ENCODE peak calls at places on chromosomes 13 and 19, in eight cellular contexts. C is substantia nigra; M is effector CD4-positive, alpha-beta T cell; S is activated T-helper 1 cell treated with Interleukin-2 at 50 U/mL for 16 hours; U is cardiac fibroblast; X is GM12864; D is stimulated activated CD4-positive, alpha-beta T cell treated with anti-CD3 and anti-CD28 coated beads, Interleukin-1b, Interleukin-23, amount 100 ng/mL, for 24 hours; L is posterior vena cava. G is an unnamed sample.

GRCh38 chr19:42088471-42089190 is 12.7 kb downstream of the ZNF574 start:
- DNase-seq in C (no peak), M (no peak), S (no peak), U (peak), X (no peak), D (no peak), L (no peak), G (no peak)

GRCh38 chr13:35675651-35676050 is 199.2 kb upstream of the MAB21L1 start:
- DNase-seq in C (no peak), M (no peak), S (no peak), U (no peak), X (no peak), D (no peak), L (no peak), G (no peak)

GRCh38 chr13:59776924-59777690 is 386.6 kb downstream of the DIAPH3 start:
- DNase-seq in C (no peak), M (no peak), S (no peak), U (peak), X (no peak), D (no peak), L (no peak), G (no peak)

GRCh38 chr13:39130298-39130697 is 92.0 kb downstream of the NHLRC3 start:
- DNase-seq in C (no peak), M (no peak), S (no peak), U (no peak), X (no peak), D (no peak), L (no peak), G (no peak)

GRCh38 chr13:73366241-73366640 is 307.4 kb downstream of the KLF5 start:
- DNase-seq in C (no peak), M (no peak), S (no peak), U (no peak), X (no peak), D (no peak), L (no peak), G (no peak)

GRCh38 chr13:59318320-59318930 is 845.3 kb downstream of the DIAPH3 start:
- DNase-seq in C (peak), M (peak), S (no peak), U (peak), X (peak), D (peak), L (peak), G (peak)

GRCh38 chr19:55179570-55180484 is at the start of gene SYT5:
- DNase-seq in C (no peak), M (peak), S (peak), U (peak), X (no peak), D (no peak), L (no peak), G (no peak)

GRCh38 chr13:53064721-53065120 is 36.1 kb downstream of the OLFM4 start:
- DNase-seq in C (no peak), M (no peak), S (no peak), U (no peak), X (no peak), D (no peak), L (no peak), G (no peak)

GRCh38 chr13:37481005-37481857 is 117.3 kb downstream of the POSTN start:
- DNase-seq in C (no peak), M (no peak), S (no peak), U (peak), X (no peak), D (no peak), L (no peak), G (no peak)

GRCh38 chr13:49374585-49375290 is 69.1 kb downstream of the CAB39L start:
- DNase-seq in C (no peak), M (no peak), S (no peak), U (peak), X (no peak), D (no peak), L (no peak), G (no peak)

GRCh38 chr13:94417294-94417693 is 62.2 kb downstream of the DCT start:
- DNase-seq in C (no peak), M (no peak), S (no peak), U (no peak), X (no peak), D (no peak), L (no peak), G (no peak)

GRCh38 chr13:95924389-95924994 is 128.7 kb downstream of the UGGT2 start:
- DNase-seq in C (no peak), M (no peak), S (no peak), U (peak), X (no peak), D (no peak), L (no peak), G (no peak)

GRCh38 chr13:35887028-35887666 is 244.0 kb downstream of the DCLK1 start:
- DNase-seq in C (no peak), M (no peak), S (no peak), U (no peak), X (no peak), D (no peak), L (no peak), G (no peak)